ENCODE peak calls at places on chromosome 1, in four cellular contexts. One of them, this sample, is unnamed.

GRCh38 chr1:231420959-231421615 is 1.0 kb downstream of the EGLN1 start:
- DNase-seq in SJCRH30: peak; percentile 63
- DNase-seq in stimulated activated naive B cell treated with anti-CD40 and anti-IgM and Interleukin-4, amounts not matched to agents 10 μg/mL and 1 μg/mL and 100 μg/mL, for 72 hours: peak; percentile 30
- DNase-seq in epithelial cell of proximal tubule: no peak
- DNase-seq in this sample: peak; percentile 72

GRCh38 chr1:237756304-237756967 is 134.3 kb downstream of the ZP4 start:
- DNase-seq in SJCRH30: no peak
- DNase-seq in stimulated activated naive B cell treated with anti-CD40 and anti-IgM and Interleukin-4, amounts not matched to agents 10 μg/mL and 1 μg/mL and 100 μg/mL, for 72 hours: no peak
- DNase-seq in epithelial cell of proximal tubule: no peak
- DNase-seq in this sample: no peak

GRCh38 chr1:234214129-234214910 is 158.9 kb upstream of the COA6 start:
- DNase-seq in SJCRH30: no peak
- DNase-seq in stimulated activated naive B cell treated with anti-CD40 and anti-IgM and Interleukin-4, amounts not matched to agents 10 μg/mL and 1 μg/mL and 100 μg/mL, for 72 hours: no peak
- DNase-seq in epithelial cell of proximal tubule: no peak
- DNase-seq in this sample: peak; percentile 63

GRCh38 chr1:200901796-200902444 is 7.2 kb downstream of the INAVA start:
- DNase-seq in SJCRH30: no peak
- DNase-seq in stimulated activated naive B cell treated with anti-CD40 and anti-IgM and Interleukin-4, amounts not matched to agents 10 μg/mL and 1 μg/mL and 100 μg/mL, for 72 hours: no peak
- DNase-seq in epithelial cell of proximal tubule: no peak
- DNase-seq in this sample: no peak

GRCh38 chr1:22260860-22261432 is 118.0 kb upstream of the WNT4 start:
- DNase-seq in SJCRH30: no peak
- DNase-seq in stimulated activated naive B cell treated with anti-CD40 and anti-IgM and Interleukin-4, amounts not matched to agents 10 μg/mL and 1 μg/mL and 100 μg/mL, for 72 hours: no peak
- DNase-seq in epithelial cell of proximal tubule: no peak
- DNase-seq in this sample: no peak

GRCh38 chr1:224456637-224456953 is 22.0 kb upstream of the WDR26 start:
- DNase-seq in SJCRH30: no peak
- DNase-seq in stimulated activated naive B cell treated with anti-CD40 and anti-IgM and Interleukin-4, amounts not matched to agents 10 μg/mL and 1 μg/mL and 100 μg/mL, for 72 hours: no peak
- DNase-seq in epithelial cell of proximal tubule: no peak
- DNase-seq in this sample: no peak

GRCh38 chr1:2352341-2353214 is 38.8 kb downstream of the MORN1 start:
- DNase-seq in SJCRH30: no peak
- DNase-seq in stimulated activated naive B cell treated with anti-CD40 and anti-IgM and Interleukin-4, amounts not matched to agents 10 μg/mL and 1 μg/mL and 100 μg/mL, for 72 hours: no peak
- DNase-seq in epithelial cell of proximal tubule: no peak
- DNase-seq in this sample: no peak

GRCh38 chr1:156864796-156865195 is 4.1 kb downstream of the NTRK1 start:
- DNase-seq in SJCRH30: no peak
- DNase-seq in stimulated activated naive B cell treated with anti-CD40 and anti-IgM and Interleukin-4, amounts not matched to agents 10 μg/mL and 1 μg/mL and 100 μg/mL, for 72 hours: no peak
- DNase-seq in epithelial cell of proximal tubule: no peak
- DNase-seq in this sample: no peak

GRCh38 chr1:169289016-169289415 is 78.6 kb downstream of the NME7 start:
- DNase-seq in SJCRH30: no peak
- DNase-seq in stimulated activated naive B cell treated with anti-CD40 and anti-IgM and Interleukin-4, amounts not matched to agents 10 μg/mL and 1 μg/mL and 100 μg/mL, for 72 hours: no peak
- DNase-seq in epithelial cell of proximal tubule: peak; percentile 3
- DNase-seq in this sample: no peak

GRCh38 chr1:206776239-206776638 is 3.9 kb upstream of the IL10 start:
- DNase-seq in SJCRH30: no peak
- DNase-seq in stimulated activated naive B cell treated with anti-CD40 and anti-IgM and Interleukin-4, amounts not matched to agents 10 μg/mL and 1 μg/mL and 100 μg/mL, for 72 hours: no peak
- DNase-seq in epithelial cell of proximal tubule: no peak
- DNase-seq in this sample: no peak

GRCh38 chr1:207024202-207025143 is 8.1 kb downstream of the C1orf116 start:
- DNase-seq in SJCRH30: no peak
- DNase-seq in stimulated activated naive B cell treated with anti-CD40 and anti-IgM and Interleukin-4, amounts not matched to agents 10 μg/mL and 1 μg/mL and 100 μg/mL, for 72 hours: no peak
- DNase-seq in epithelial cell of proximal tubule: no peak
- DNase-seq in this sample: no peak

GRCh38 chr1:155321577-155322497 is 1.1 kb downstream of the RUSC1 start:
- DNase-seq in SJCRH30: peak; percentile 24
- DNase-seq in stimulated activated naive B cell treated with anti-CD40 and anti-IgM and Interleukin-4, amounts not matched to agents 10 μg/mL and 1 μg/mL and 100 μg/mL, for 72 hours: peak; percentile 2
- DNase-seq in epithelial cell of proximal tubule: no peak
- DNase-seq in this sample: peak; percentile 37

GRCh38 chr1:233295775-233296322 is 324 bp upstream of the PCNX2 start:
- DNase-seq in SJCRH30: no peak
- DNase-seq in stimulated activated naive B cell treated with anti-CD40 and anti-IgM and Interleukin-4, amounts not matched to agents 10 μg/mL and 1 μg/mL and 100 μg/mL, for 72 hours: no peak
- DNase-seq in epithelial cell of proximal tubule: no peak
- DNase-seq in this sample: no peak

GRCh38 chr1:222250376-222250775 is 297.5 kb downstream of the HHIPL2 start:
- DNase-seq in SJCRH30: no peak
- DNase-seq in stimulated activated naive B cell treated with anti-CD40 and anti-IgM and Interleukin-4, amounts not matched to agents 10 μg/mL and 1 μg/mL and 100 μg/mL, for 72 hours: no peak
- DNase-seq in epithelial cell of proximal tubule: no peak
- DNase-seq in this sample: no peak

GRCh38 chr1:78673120-78673519 is 23.5 kb downstream of the IFI44 start:
- DNase-seq in SJCRH30: no peak
- DNase-seq in stimulated activated naive B cell treated with anti-CD40 and anti-IgM and Interleukin-4, amounts not matched to agents 10 μg/mL and 1 μg/mL and 100 μg/mL, for 72 hours: no peak
- DNase-seq in epithelial cell of proximal tubule: no peak
- DNase-seq in this sample: no peak

GRCh38 chr1:45512641-45513054 is 9.0 kb downstream of the PRDX1 start:
- DNase-seq in SJCRH30: peak; percentile 88
- DNase-seq in stimulated activated naive B cell treated with anti-CD40 and anti-IgM and Interleukin-4, amounts not matched to agents 10 μg/mL and 1 μg/mL and 100 μg/mL, for 72 hours: peak; percentile 35
- DNase-seq in epithelial cell of proximal tubule: peak; percentile 31
- DNase-seq in this sample: no peak

GRCh38 chr1:159869173-159869572 is 6.7 kb upstream of the VSIG8 start:
- DNase-seq in SJCRH30: no peak
- DNase-seq in stimulated activated naive B cell treated with anti-CD40 and anti-IgM and Interleukin-4, amounts not matched to agents 10 μg/mL and 1 μg/mL and 100 μg/mL, for 72 hours: no peak
- DNase-seq in epithelial cell of proximal tubule: no peak
- DNase-seq in this sample: no peak

GRCh38 chr1:24659993-24660665 is 17.0 kb downstream of the SRRM1 start:
- DNase-seq in SJCRH30: no peak
- DNase-seq in stimulated activated naive B cell treated with anti-CD40 and anti-IgM and Interleukin-4, amounts not matched to agents 10 μg/mL and 1 μg/mL and 100 μg/mL, for 72 hours: no peak
- DNase-seq in epithelial cell of proximal tubule: no peak
- DNase-seq in this sample: no peak

GRCh38 chr1:160779662-160780397 is 16.1 kb upstream of the LY9 start:
- DNase-seq in SJCRH30: peak; percentile 51
- DNase-seq in stimulated activated naive B cell treated with anti-CD40 and anti-IgM and Interleukin-4, amounts not matched to agents 10 μg/mL and 1 μg/mL and 100 μg/mL, for 72 hours: no peak
- DNase-seq in epithelial cell of proximal tubule: no peak
- DNase-seq in this sample: no peak

GRCh38 chr1:182610606-182611194 is 6.5 kb upstream of the RGS16 start:
- DNase-seq in SJCRH30: peak; percentile 73
- DNase-seq in stimulated activated naive B cell treated with anti-CD40 and anti-IgM and Interleukin-4, amounts not matched to agents 10 μg/mL and 1 μg/mL and 100 μg/mL, for 72 hours: no peak
- DNase-seq in epithelial cell of proximal tubule: no peak
- DNase-seq in this sample: no peak

GRCh38 chr1:108814343-108815125 is 42.4 kb downstream of the AKNAD1 start:
- DNase-seq in SJCRH30: no peak
- DNase-seq in stimulated activated naive B cell treated with anti-CD40 and anti-IgM and Interleukin-4, amounts not matched to agents 10 μg/mL and 1 μg/mL and 100 μg/mL, for 72 hours: no peak
- DNase-seq in epithelial cell of proximal tubule: no peak
- DNase-seq in this sample: no peak

GRCh38 chr1:208237241-208237640 is 6.9 kb downstream of the PLXNA2 start:
- DNase-seq in SJCRH30: no peak
- DNase-seq in stimulated activated naive B cell treated with anti-CD40 and anti-IgM and Interleukin-4, amounts not matched to agents 10 μg/mL and 1 μg/mL and 100 μg/mL, for 72 hours: no peak
- DNase-seq in epithelial cell of proximal tubule: no peak
- DNase-seq in this sample: no peak

GRCh38 chr1:207861442-207862177 is 49.3 kb downstream of the CD34 start:
- DNase-seq in SJCRH30: no peak
- DNase-seq in stimulated activated naive B cell treated with anti-CD40 and anti-IgM and Interleukin-4, amounts not matched to agents 10 μg/mL and 1 μg/mL and 100 μg/mL, for 72 hours: no peak
- DNase-seq in epithelial cell of proximal tubule: no peak
- DNase-seq in this sample: no peak

GRCh38 chr1:45545019-45545493 is 5.6 kb upstream of the AKR1A1 start:
- DNase-seq in SJCRH30: no peak
- DNase-seq in stimulated activated naive B cell treated with anti-CD40 and anti-IgM and Interleukin-4, amounts not matched to agents 10 μg/mL and 1 μg/mL and 100 μg/mL, for 72 hours: peak; percentile 59
- DNase-seq in epithelial cell of proximal tubule: no peak
- DNase-seq in this sample: peak; percentile 57

GRCh38 chr1:50841791-50842387 is 118.2 kb downstream of the FAF1 start:
- DNase-seq in SJCRH30: no peak
- DNase-seq in stimulated activated naive B cell treated with anti-CD40 and anti-IgM and Interleukin-4, amounts not matched to agents 10 μg/mL and 1 μg/mL and 100 μg/mL, for 72 hours: no peak
- DNase-seq in epithelial cell of proximal tubule: peak; percentile 30
- DNase-seq in this sample: no peak

GRCh38 chr1:13927736-13928135 is 227.7 kb downstream of the PRDM2 start:
- DNase-seq in SJCRH30: no peak
- DNase-seq in stimulated activated naive B cell treated with anti-CD40 and anti-IgM and Interleukin-4, amounts not matched to agents 10 μg/mL and 1 μg/mL and 100 μg/mL, for 72 hours: no peak
- DNase-seq in epithelial cell of proximal tubule: no peak
- DNase-seq in this sample: no peak

GRCh38 chr1:30908446-30908885 is at the start of gene SDC3:
- DNase-seq in SJCRH30: no peak
- DNase-seq in stimulated activated naive B cell treated with anti-CD40 and anti-IgM and Interleukin-4, amounts not matched to agents 10 μg/mL and 1 μg/mL and 100 μg/mL, for 72 hours: no peak
- DNase-seq in epithelial cell of proximal tubule: no peak
- DNase-seq in this sample: no peak

GRCh38 chr1:106194206-106194605 is 862.3 kb upstream of the PRMT6 start:
- DNase-seq in SJCRH30: no peak
- DNase-seq in stimulated activated naive B cell treated with anti-CD40 and anti-IgM and Interleukin-4, amounts not matched to agents 10 μg/mL and 1 μg/mL and 100 μg/mL, for 72 hours: no peak
- DNase-seq in epithelial cell of proximal tubule: no peak
- DNase-seq in this sample: no peak

GRCh38 chr1:41809716-41810115 is 109.0 kb downstream of the HIVEP3 start:
- DNase-seq in SJCRH30: no peak
- DNase-seq in stimulated activated naive B cell treated with anti-CD40 and anti-IgM and Interleukin-4, amounts not matched to agents 10 μg/mL and 1 μg/mL and 100 μg/mL, for 72 hours: no peak
- DNase-seq in epithelial cell of proximal tubule: no peak
- DNase-seq in this sample: no peak

GRCh38 chr1:93692001-93692400 is 10.4 kb upstream of the BCAR3 start:
- DNase-seq in SJCRH30: peak; percentile 77
- DNase-seq in stimulated activated naive B cell treated with anti-CD40 and anti-IgM and Interleukin-4, amounts not matched to agents 10 μg/mL and 1 μg/mL and 100 μg/mL, for 72 hours: no peak
- DNase-seq in epithelial cell of proximal tubule: no peak
- DNase-seq in this sample: no peak